ENCODE peak calls at places on chromosomes 2 and 18, in five cellular contexts. One of them, this sample, is unnamed.

GRCh38 chr2:59449264-59449663 is 1104.2 kb downstream of the BCL11A start:
- DNase-seq in HTR-8/SVneo: no peak
- DNase-seq in iris pigment epithelial cell: no peak
- DNase-seq in AG04450: no peak
- DNase-seq in HuH-7.5: no peak
- DNase-seq in this sample: no peak

GRCh38 chr2:221853297-221853696 is 281.2 kb upstream of the EPHA4 start:
- DNase-seq in HTR-8/SVneo: no peak
- DNase-seq in iris pigment epithelial cell: no peak
- DNase-seq in AG04450: no peak
- DNase-seq in HuH-7.5: no peak
- DNase-seq in this sample: no peak

GRCh38 chr2:207216454-207216853 is 50.7 kb upstream of the KLF7 start:
- DNase-seq in HTR-8/SVneo: no peak
- DNase-seq in iris pigment epithelial cell: no peak
- DNase-seq in AG04450: no peak
- DNase-seq in HuH-7.5: no peak
- DNase-seq in this sample: no peak

GRCh38 chr18:44733069-44733753 is 52.5 kb downstream of the SETBP1 start:
- DNase-seq in HTR-8/SVneo: no peak
- DNase-seq in iris pigment epithelial cell: peak
- DNase-seq in AG04450: peak
- DNase-seq in HuH-7.5: no peak
- DNase-seq in this sample: peak

GRCh38 chr2:56199492-56199891 is 15.7 kb downstream of the CCDC85A start:
- DNase-seq in HTR-8/SVneo: peak
- DNase-seq in iris pigment epithelial cell: peak
- DNase-seq in AG04450: no peak
- DNase-seq in HuH-7.5: no peak
- DNase-seq in this sample: peak

GRCh38 chr18:8657873-8658521 is 47.4 kb upstream of the MTCL1 start:
- DNase-seq in HTR-8/SVneo: peak
- DNase-seq in iris pigment epithelial cell: peak
- DNase-seq in AG04450: no peak
- DNase-seq in HuH-7.5: no peak
- DNase-seq in this sample: peak

GRCh38 chr2:240873098-240873788 is 4.6 kb downstream of the AGXT start:
- DNase-seq in HTR-8/SVneo: no peak
- DNase-seq in iris pigment epithelial cell: no peak
- DNase-seq in AG04450: no peak
- DNase-seq in HuH-7.5: no peak
- DNase-seq in this sample: no peak

GRCh38 chr2:172097557-172098131 is 5.1 kb downstream of the DLX2 start:
- DNase-seq in HTR-8/SVneo: no peak
- DNase-seq in iris pigment epithelial cell: no peak
- DNase-seq in AG04450: no peak
- DNase-seq in HuH-7.5: no peak
- DNase-seq in this sample: peak

GRCh38 chr2:63977904-63978303 is 41.3 kb downstream of the VPS54 start:
- DNase-seq in HTR-8/SVneo: no peak
- DNase-seq in iris pigment epithelial cell: no peak
- DNase-seq in AG04450: no peak
- DNase-seq in HuH-7.5: no peak
- DNase-seq in this sample: no peak

GRCh38 chr2:233461481-233461891 is 105.1 kb downstream of the USP40 start:
- DNase-seq in HTR-8/SVneo: no peak
- DNase-seq in iris pigment epithelial cell: no peak
- DNase-seq in AG04450: no peak
- DNase-seq in HuH-7.5: no peak
- DNase-seq in this sample: no peak

GRCh38 chr2:8379134-8379533 is 302.7 kb upstream of the ID2 start:
- DNase-seq in HTR-8/SVneo: no peak
- DNase-seq in iris pigment epithelial cell: no peak
- DNase-seq in AG04450: no peak
- DNase-seq in HuH-7.5: no peak
- DNase-seq in this sample: no peak

GRCh38 chr2:137367361-137367760 is 596.9 kb upstream of the HNMT start:
- DNase-seq in HTR-8/SVneo: no peak
- DNase-seq in iris pigment epithelial cell: peak
- DNase-seq in AG04450: no peak
- DNase-seq in HuH-7.5: no peak
- DNase-seq in this sample: peak

GRCh38 chr2:88180594-88181240 is 10.6 kb downstream of the THNSL2 start:
- DNase-seq in HTR-8/SVneo: no peak
- DNase-seq in iris pigment epithelial cell: peak
- DNase-seq in AG04450: no peak
- DNase-seq in HuH-7.5: no peak
- DNase-seq in this sample: peak

GRCh38 chr18:60893331-60894114 is 439.7 kb upstream of the CDH20 start:
- DNase-seq in HTR-8/SVneo: no peak
- DNase-seq in iris pigment epithelial cell: no peak
- DNase-seq in AG04450: no peak
- DNase-seq in HuH-7.5: no peak
- DNase-seq in this sample: no peak

This sample was measured in GM23248.